ENCODE peak calls at places on chromosomes 11 and 22, in seven cellular contexts. V is brain microvascular endothelial cell, P is AG04449, H is AG04450, U is breast epithelium, K is bronchial epithelial cell, T is left ventricle myocardium inferior. C is an unnamed sample.

GRCh38 chr11:10728779-10729472 is 22.1 kb upstream of the CTR9 start:
- DNase-seq in V (no peak), P (no peak), H (no peak), U (no peak), K (no peak), T (no peak), C (no peak)

GRCh38 chr11:118708296-118708695 is 28.8 kb upstream of the TREH start:
- DNase-seq in V (no peak), P (no peak), H (no peak), U (no peak), K (no peak), T (no peak), C (no peak)

GRCh38 chr11:8794677-8795103 is 112.1 kb downstream of the RPL27A start:
- DNase-seq in V (no peak), P (no peak), H (no peak), U (no peak), K (no peak), T (no peak), C (no peak)

GRCh38 chr11:1041936-1042608 is 5.6 kb upstream of the MUC6 start:
- DNase-seq in V (no peak), P (no peak), H (no peak), U (no peak), K (no peak), T (peak; percentile 14), C (no peak)

GRCh38 chr11:19803506-19803998 is 90.9 kb downstream of the NAV2 start:
- DNase-seq in V (no peak), P (no peak), H (no peak), U (no peak), K (peak; percentile 38), T (no peak), C (no peak)

GRCh38 chr11:61785837-61786402 is 6.5 kb downstream of the TMEM258 start:
- DNase-seq in V (no peak), P (no peak), H (no peak), U (no peak), K (no peak), T (no peak), C (no peak)

GRCh38 chr11:94835571-94835970 is 67.4 kb downstream of the AMOTL1 start:
- DNase-seq in V (no peak), P (no peak), H (no peak), U (no peak), K (peak; percentile 59), T (no peak), C (no peak)

GRCh38 chr11:29260939-29261705 is 755.7 kb downstream of the KCNA4 start:
- DNase-seq in V (peak; percentile 36), P (no peak), H (peak; percentile 18), U (no peak), K (peak; percentile 97), T (no peak), C (no peak)

GRCh38 chr22:32574397-32574796 is 99.8 kb downstream of the FBXO7 start:
- DNase-seq in V (no peak), P (no peak), H (no peak), U (peak; percentile 44), K (no peak), T (no peak), C (no peak)

GRCh38 chr11:85407648-85408047 is 219.5 kb downstream of the DLG2 start:
- DNase-seq in V (no peak), P (no peak), H (no peak), U (no peak), K (no peak), T (no peak), C (no peak)

GRCh38 chr11:27254744-27255446 is 108.1 kb downstream of the CCDC34 start:
- DNase-seq in V (peak; percentile 66), P (peak; percentile 88), H (no peak), U (no peak), K (peak; percentile 61), T (no peak), C (no peak)

GRCh38 chr11:31102316-31102715 is 267.2 kb downstream of the DCDC1 start:
- DNase-seq in V (no peak), P (no peak), H (no peak), U (no peak), K (no peak), T (no peak), C (no peak)

GRCh38 chr11:101428918-101429317 is 154.9 kb downstream of the TRPC6 start:
- DNase-seq in V (peak; percentile 20), P (no peak), H (no peak), U (no peak), K (peak; percentile 52), T (no peak), C (no peak)

GRCh38 chr11:118641463-118642019 is 34.1 kb downstream of the PHLDB1 start:
- DNase-seq in V (no peak), P (no peak), H (no peak), U (peak; percentile 62), K (peak; percentile 65), T (no peak), C (no peak)

GRCh38 chr11:2674681-2675131 is 25.1 kb downstream of the KCNQ1OT1 start:
- DNase-seq in V (no peak), P (no peak), H (no peak), U (peak; percentile 41), K (no peak), T (no peak), C (no peak)

GRCh38 chr11:77299528-77299993 is 1.9 kb downstream of the GDPD4 start:
- DNase-seq in V (no peak), P (no peak), H (no peak), U (no peak), K (peak; percentile 99), T (no peak), C (no peak)

GRCh38 chr11:14906614-14907392 is 14.8 kb upstream of the CYP2R1 start:
- DNase-seq in V (no peak), P (no peak), H (no peak), U (no peak), K (no peak), T (no peak), C (no peak)

GRCh38 chr11:71252782-71253730 is 679 bp upstream of the SHANK2 start:
- DNase-seq in V (peak; percentile 35), P (peak; percentile 37), H (no peak), U (no peak), K (peak; percentile 88), T (no peak), C (no peak)

GRCh38 chr11:2796091-2796490 is 89.5 kb downstream of the CDKN1C start:
- DNase-seq in V (no peak), P (no peak), H (no peak), U (no peak), K (no peak), T (peak; percentile 9), C (no peak)

GRCh38 chr11:12289667-12290476 is 87.5 kb upstream of the PARVA start:
- DNase-seq in V (no peak), P (no peak), H (no peak), U (no peak), K (no peak), T (no peak), C (no peak)

GRCh38 chr22:21646608-21647590 is 4.8 kb downstream of the SDF2L1 start:
- DNase-seq in V (peak; percentile 81), P (no peak), H (peak; percentile 56), U (peak; percentile 69), K (peak; percentile 69), T (peak; percentile 67), C (no peak)

GRCh38 chr11:131033151-131033651 is 116.9 kb upstream of the SNX19 start:
- DNase-seq in V (peak; percentile 97), P (peak; percentile 80), H (peak; percentile 88), U (no peak), K (peak; percentile 99), T (no peak), C (peak; percentile 32)

GRCh38 chr11:27716850-27717249 is 16.6 kb upstream of the BDNF start:
- DNase-seq in V (no peak), P (peak; percentile 55), H (no peak), U (no peak), K (no peak), T (no peak), C (no peak)

GRCh38 chr11:31995525-31996123 is 95.2 kb upstream of the RCN1 start:
- DNase-seq in V (no peak), P (peak; percentile 5), H (no peak), U (no peak), K (no peak), T (no peak), C (no peak)

GRCh38 chr11:11937957-11938356 is 70.5 kb downstream of the DKK3 start:
- DNase-seq in V (no peak), P (no peak), H (no peak), U (no peak), K (peak; percentile 67), T (no peak), C (no peak)

GRCh38 chr11:71294846-71295600 is 42.6 kb upstream of the SHANK2 start:
- DNase-seq in V (no peak), P (no peak), H (no peak), U (peak; percentile 7), K (no peak), T (no peak), C (no peak)

GRCh38 chr22:26672060-26672471 is 14.7 kb downstream of the MIAT start:
- DNase-seq in V (no peak), P (no peak), H (no peak), U (no peak), K (no peak), T (no peak), C (no peak)

GRCh38 chr11:125679837-125680236 is 810 bp downstream of the ACRV1 start:
- DNase-seq in V (no peak), P (no peak), H (no peak), U (no peak), K (no peak), T (no peak), C (no peak)
- TF ChIP-seq CTCF in V (no peak), P (no peak), H (no peak), U (no peak), K (no peak), T (no peak), C (no peak)

GRCh38 chr11:3944198-3944597 is 88.7 kb downstream of the STIM1 start:
- DNase-seq in V (no peak), P (no peak), H (no peak), U (peak; percentile 36), K (no peak), T (peak; percentile 24), C (no peak)
- H3K4me3 ChIP-seq in V (no peak overlapping the region), P (no peak overlapping the region), H (no peak overlapping the region), U (no peak overlapping the region), K (no peak overlapping the region), T (no peak overlapping the region), C (no peak overlapping the region)

DNA sequence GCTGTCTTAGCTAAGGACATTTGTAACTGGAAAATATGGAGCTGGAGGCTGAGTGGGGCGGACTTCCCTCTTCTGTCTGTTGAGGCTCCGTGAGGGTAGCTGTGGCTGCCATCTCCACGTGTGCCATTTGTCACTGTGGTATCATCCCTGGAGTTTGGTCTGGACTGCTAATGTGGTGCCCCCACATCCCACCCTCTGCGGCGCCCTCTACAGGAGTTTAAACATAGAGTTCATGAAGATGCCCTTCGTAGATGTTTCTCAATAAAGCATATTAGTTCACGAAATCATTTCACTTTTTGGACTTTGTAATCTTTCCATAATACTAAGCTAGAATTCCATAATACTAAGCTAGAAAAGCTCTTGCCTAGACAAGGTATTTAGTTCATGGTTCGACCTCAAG is 52.4 kb downstream of the TECTA start:
- DNase-seq in V (no peak), P (no peak), H (no peak), U (no peak), K (no peak), T (no peak), C (no peak)
- TF ChIP-seq CTCF in V (no peak), P (no peak), H (no peak), U (no peak), K (no peak), T (no peak), C (no peak)

DNA sequence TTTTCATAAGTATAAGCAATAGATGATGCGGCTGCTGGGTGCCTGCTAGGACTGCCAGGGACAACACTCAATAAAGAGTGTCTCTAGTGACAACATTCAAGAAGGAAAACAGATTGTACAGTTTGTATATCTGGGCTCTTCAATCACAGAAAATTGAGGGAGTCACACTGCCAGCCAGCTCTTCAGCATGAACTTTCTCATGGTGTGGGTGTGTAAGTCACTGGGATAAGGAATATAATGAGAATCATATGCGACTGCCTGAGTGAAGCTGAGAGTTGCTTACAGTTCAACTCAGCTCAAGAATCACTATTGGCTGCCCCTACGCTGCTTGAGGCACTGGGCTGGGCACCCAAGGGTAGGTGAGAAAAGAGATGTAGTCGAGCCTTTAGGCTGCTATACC is 328.1 kb upstream of the PITPNB start:
- DNase-seq in V (no peak), P (no peak), H (no peak), U (no peak), K (no peak), T (no peak), C (no peak)
- H3K4me3 ChIP-seq in V (no peak overlapping the region), P (no peak overlapping the region), H (no peak overlapping the region), U (no peak overlapping the region), K (no peak overlapping the region), T (no peak overlapping the region), C (no peak overlapping the region)

C was measured in retinal pigment epithelial cell.